ENCODE peak calls at places on chromosomes 2 and 18, in five cellular contexts. N is tibial artery, R is bronchial epithelial cell, U is HFF-Myc, T is HepG2. B is an unnamed sample.

GRCh38 chr2:221614274-221614673 is 42.2 kb upstream of the EPHA4 start:
- DNase-seq in R (peak; percentile 3), U (no peak), T (no peak), N (no peak), B (no peak)

GRCh38 chr18:36354989-36355388 is 57.5 kb downstream of the FHOD3 start:
- DNase-seq in T (no peak), R (peak; percentile 66), N (no peak), U (no peak), B (no peak)

GRCh38 chr2:156321243-156321904 is 11.1 kb downstream of the NR4A2 start:
- DNase-seq in T (no peak), R (no peak), N (no peak), U (no peak), B (peak; percentile 34)

GRCh38 chr2:114022360-114023085 is 132.6 kb downstream of the ACTR3 start:
- DNase-seq in R (peak; percentile 99), U (no peak), N (no peak), T (peak; percentile 67), B (no peak)

GRCh38 chr2:205865794-205866490 is 183.6 kb downstream of the NRP2 start:
- DNase-seq in U (no peak), R (peak; percentile 20), T (no peak), N (no peak), B (no peak)

GRCh38 chr18:59917422-59917821 is 17.6 kb downstream of the PMAIP1 start:
- DNase-seq in R (peak; percentile 83), T (no peak), N (no peak), U (no peak), B (no peak)

GRCh38 chr2:69514406-69514805 is 77.2 kb upstream of the NFU1 start:
- DNase-seq in N (no peak), U (peak; percentile 27), R (no peak), T (no peak), B (peak; percentile 5)

GRCh38 chr2:53826587-53827397 is 33.0 kb downstream of the GPR75 start:
- DNase-seq in U (no peak), N (no peak), T (peak; percentile 100), R (peak; percentile 72), B (no peak)

GRCh38 chr2:227313310-227313709 is 11.7 kb upstream of the MFF start:
- DNase-seq in N (no peak), R (no peak), U (no peak), T (peak; percentile 73), B (no peak)

GRCh38 chr2:125471963-125472362 is 1184.0 kb upstream of the GYPC start:
- DNase-seq in U (no peak), N (no peak), T (peak; percentile 16), R (peak; percentile 4), B (peak; percentile 1)

GRCh38 chr2:205800804-205801203 is 118.5 kb downstream of the NRP2 start:
- DNase-seq in R (peak; percentile 49), T (no peak), U (peak; percentile 70), N (no peak), B (no peak)

GRCh38 chr2:207515671-207516070 is 14.1 kb upstream of the CREB1 start:
- DNase-seq in R (peak; percentile 93), T (no peak), N (no peak), U (no peak), B (no peak)

GRCh38 chr18:68507781-68508180 is 207.1 kb downstream of the TMX3 start:
- DNase-seq in N (no peak), T (no peak), R (no peak), U (no peak), B (no peak)

GRCh38 chr2:8754056-8754790 is 72.4 kb downstream of the ID2 start:
- DNase-seq in N (no peak), T (no peak), U (no peak), R (no peak), B (peak; percentile 39)

GRCh38 chr2:10414591-10414990 is 33.5 kb downstream of the ODC1 start:
- DNase-seq in T (no peak), N (no peak), R (no peak), U (no peak), B (no peak)

GRCh38 chr18:50207722-50208121 is 12.8 kb upstream of the MYO5B start:
- DNase-seq in U (no peak), R (no peak), T (peak; percentile 61), N (no peak), B (no peak)

GRCh38 chr2:42652086-42652485 is 83.7 kb downstream of the MTA3 start:
- DNase-seq in U (no peak), N (no peak), R (no peak), T (no peak), B (no peak)

GRCh38 chr18:41719808-41720207 is 235.2 kb upstream of the PIK3C3 start:
- DNase-seq in U (no peak), T (no peak), R (no peak), N (no peak), B (no peak)

GRCh38 chr2:6986894-6987487 is 69.8 kb downstream of the RNF144A start:
- DNase-seq in R (no peak), T (peak; percentile 61), N (no peak), U (no peak), B (no peak)

GRCh38 chr2:119049968-119050657 is 108.1 kb downstream of the MARCO start:
- DNase-seq in T (peak; percentile 19), R (no peak), N (no peak), U (no peak), B (peak; percentile 48)

GRCh38 chr18:46315187-46315586 is 211.0 kb downstream of the HAUS1 start:
- DNase-seq in N (no peak), R (no peak), T (no peak), U (no peak), B (no peak)

GRCh38 chr2:48104418-48104817 is 198.1 kb upstream of the FBXO11 start:
- DNase-seq in R (no peak), T (no peak), U (no peak), N (no peak), B (no peak)

GRCh38 chr18:56560992-56561391 is 77.4 kb downstream of the TXNL1 start:
- DNase-seq in R (no peak), N (no peak), T (no peak), U (no peak), B (no peak)

GRCh38 chr18:56565596-56566355 is 72.6 kb downstream of the TXNL1 start:
- DNase-seq in R (peak; percentile 56), T (peak; percentile 47), N (no peak), U (peak; percentile 72), B (no peak)

GRCh38 chr18:56565059-56565458 is 73.3 kb downstream of the TXNL1 start:
- DNase-seq in R (no peak), N (no peak), U (no peak), T (no peak), B (no peak)

GRCh38 chr18:56562479-56562878 is 75.9 kb downstream of the TXNL1 start:
- DNase-seq in T (no peak), N (no peak), R (no peak), U (no peak), B (no peak)

DNA sequence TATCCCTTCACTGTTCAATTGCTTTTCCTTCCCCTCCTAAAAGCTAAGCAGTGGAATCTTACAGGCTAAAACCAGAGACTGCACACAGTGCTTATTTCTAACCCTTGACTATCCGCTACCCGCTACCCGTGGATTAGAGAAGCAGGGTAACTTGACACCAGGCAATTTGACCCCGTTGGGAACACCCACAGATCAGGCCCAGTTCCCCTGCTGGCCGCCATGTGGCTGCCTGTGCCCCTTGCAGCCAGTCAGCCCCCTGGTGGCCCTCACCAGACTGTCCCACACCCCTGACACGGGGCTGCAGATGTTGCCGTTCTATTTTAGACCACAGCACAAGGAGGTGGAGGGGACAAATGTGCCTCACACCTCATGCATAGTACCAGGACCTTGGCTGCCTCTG is 74.8 kb downstream of the TXNL1 start:
- DNase-seq in N (no peak), U (no peak), T (peak; percentile 51), R (no peak), B (no peak)
- TF ChIP-seq CTCF in N (no peak), U (peak; percentile 29), T (peak; percentile 61), R (no peak), B (peak; percentile 38)

GRCh38 chr18:6741290-6741689 is 11.8 kb downstream of the ARHGAP28 start:
- DNase-seq in R (peak; percentile 90), N (peak; percentile 28), U (peak; percentile 98), T (no peak), B (no peak)
- TF ChIP-seq CTCF in R (no peak), N (no peak), U (no peak), T (no peak), B (no peak)

DNA sequence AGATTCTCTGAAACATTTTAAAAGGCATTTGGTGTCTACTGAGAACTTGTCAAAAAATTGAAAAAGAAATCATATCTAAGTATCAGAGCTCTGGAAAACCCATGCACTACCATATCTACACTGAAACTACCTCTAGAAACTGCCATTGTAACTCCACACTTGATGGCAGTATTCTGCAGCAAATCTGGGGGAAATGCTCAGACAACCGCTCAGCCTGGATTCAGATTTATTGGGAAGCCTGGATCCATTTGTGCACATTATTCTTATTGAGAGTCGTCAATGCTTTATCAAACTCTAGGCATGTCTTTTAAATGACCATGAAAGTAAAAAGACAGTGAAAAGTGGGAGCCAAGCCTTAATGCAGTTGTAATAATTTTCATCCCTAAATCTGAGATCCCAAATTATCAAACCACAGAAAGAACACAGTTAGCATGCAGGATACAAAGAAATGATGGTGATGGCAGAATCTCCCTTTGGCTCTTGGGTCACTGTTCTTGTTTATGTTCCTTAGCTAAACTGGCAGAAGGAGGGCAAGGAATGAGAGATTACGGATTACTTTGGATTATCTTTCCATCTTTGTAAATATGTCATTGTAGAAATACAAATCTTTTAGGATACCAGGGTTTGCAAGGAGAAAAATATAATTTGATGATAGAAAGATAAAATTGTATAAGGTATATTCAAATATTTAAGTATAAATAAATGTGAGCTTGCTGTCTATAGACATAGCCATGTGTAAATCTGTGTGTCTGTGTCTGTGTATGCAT is 512.1 kb upstream of the SYT4 start:
- DNase-seq in U (no peak), R (no peak), N (no peak), T (no peak), B (peak; percentile 25)
- TF ChIP-seq CTCF in U (peak; percentile 40), R (peak; percentile 5), N (no peak), T (no peak), B (peak; percentile 52)

DNA sequence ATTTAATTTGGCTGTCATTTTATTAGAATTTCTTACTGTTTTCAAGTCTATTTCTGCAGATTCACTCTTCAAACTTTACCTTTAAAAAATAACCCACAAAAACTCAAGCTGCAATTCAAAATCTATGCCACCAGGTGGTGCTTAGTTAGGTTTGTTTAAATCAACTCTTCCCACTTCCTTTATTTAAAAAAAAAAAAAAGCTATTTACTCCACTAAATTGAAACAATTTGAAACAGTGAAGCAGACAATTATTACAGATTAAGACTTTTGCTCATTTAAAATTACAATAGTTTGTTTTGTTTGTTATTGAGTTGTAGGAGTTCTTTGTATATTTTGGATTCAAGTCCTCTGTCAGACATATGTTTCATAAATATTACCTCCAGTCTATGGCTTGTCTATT is 300.0 kb downstream of the PDE11A start:
- DNase-seq in T (peak; percentile 49), U (no peak), R (peak; percentile 56), N (no peak), B (peak; percentile 51)
- TF ChIP-seq CTCF in T (peak; percentile 24), U (peak; percentile 31), R (peak; percentile 36), N (peak; percentile 14), B (peak; percentile 63)

GRCh38 chr2:145484443-145485086 is 964.6 kb upstream of the ZEB2 start:
- DNase-seq in N (no peak), T (no peak), U (peak; percentile 49), R (peak; percentile 86), B (no peak)
- TF ChIP-seq CTCF in N (peak; percentile 11), T (peak; percentile 17), U (no peak), R (peak; percentile 38), B (peak; percentile 27)

GRCh38 chr2:240566203-240567136 is 1.8 kb upstream of the RNPEPL1 start:
- DNase-seq in N (peak; percentile 94), T (peak; percentile 92), R (peak; percentile 67), U (no peak), B (peak; percentile 91)
- TF ChIP-seq CTCF in N (peak; percentile 70), T (peak; percentile 81), R (peak; percentile 80), U (peak; percentile 67), B (peak; percentile 79)